ENCODE peak calls at places on chromosome 19, in seven cellular contexts. B is body of pancreas, R is Karpas-422, T is lung, P is psoas muscle, H is astrocyte, S is thoracic aorta. I is an unnamed sample. For H3K4me1 and H3K27me3, the result is how much of the 10 kb centered on the place peaks cover.

GRCh38 chr19:1445185-1445931 is 4.6 kb upstream of the APC2 start:
- DNase-seq in B (peak), S (no peak), R (peak), P (peak), H (no peak), T (peak), I (peak)

GRCh38 chr19:55147408-55148251 is 1.4 kb downstream of the TNNT1 start:
- DNase-seq in H (no peak), R (no peak), B (no peak), S (no peak), T (no peak), P (peak), I (no peak)

GRCh38 chr19:51480590-51480989 is 2.3 kb downstream of the CEACAM18 start:
- DNase-seq in P (no peak), R (no peak), T (no peak), S (no peak), B (no peak), H (no peak), I (no peak)

GRCh38 chr19:29484876-29485275 is 40.9 kb upstream of the VSTM2B start:
- DNase-seq in B (no peak), R (no peak), T (peak), H (no peak), S (no peak), P (no peak), I (no peak)

GRCh38 chr19:19071897-19072296 is 8.1 kb downstream of the SLC25A42 start:
- DNase-seq in S (no peak), H (no peak), B (no peak), T (no peak), R (no peak), P (no peak), I (no peak)

GRCh38 chr19:34244611-34245299 is 9.6 kb upstream of the GARRE1 start:
- DNase-seq in B (no peak), S (no peak), H (no peak), R (peak), P (no peak), T (no peak), I (no peak)

GRCh38 chr19:38441660-38442348 is 8.3 kb downstream of the RYR1 start:
- DNase-seq in H (no peak), P (no peak), R (peak), T (no peak), B (no peak), S (no peak), I (no peak)

GRCh38 chr19:29660835-29661234 is 4.4 kb upstream of the PLEKHF1 start:
- DNase-seq in R (no peak), T (no peak), P (no peak), S (no peak), H (no peak), B (no peak), I (no peak)

GRCh38 chr19:56071151-56071550 is 49.9 kb downstream of the ZNF787 start:
- DNase-seq in S (no peak), H (no peak), T (no peak), P (no peak), B (no peak), R (peak), I (no peak)

GRCh38 chr19:53881482-53882390 is at the start of gene PRKCG:
- DNase-seq in R (peak), S (no peak), H (no peak), T (peak), B (peak), P (peak), I (no peak)

GRCh38 chr19:35715355-35715809 is 2.4 kb upstream of the KMT2B start:
- DNase-seq in H (no peak), P (no peak), B (no peak), T (no peak), S (no peak), R (no peak), I (no peak)

GRCh38 chr19:52464798-52465470 is 11.6 kb downstream of the ZNF578 start:
- DNase-seq in T (no peak), S (no peak), B (no peak), P (no peak), H (no peak), R (no peak), I (no peak)

GRCh38 chr19:48926909-48927308 is 6.6 kb upstream of the DHDH start:
- DNase-seq in B (peak), T (peak), R (no peak), H (peak), P (no peak), S (peak), I (peak)

GRCh38 chr19:51368366-51369282 is at the start of gene CLDND2:
- DNase-seq in H (no peak), S (no peak), B (no peak), R (peak), P (peak), T (no peak), I (no peak)

GRCh38 chr19:48006762-48007161 is 12.3 kb downstream of the ELSPBP1 start:
- DNase-seq in P (no peak), S (no peak), T (no peak), B (no peak), R (peak), H (no peak), I (no peak)

GRCh38 chr19:50486823-50487515 is 10.3 kb upstream of the GARIN5A start:
- DNase-seq in R (peak), P (peak), T (no peak), H (no peak), B (peak), S (no peak), I (peak)

GRCh38 chr19:2059422-2060201 is 8.6 kb upstream of the MKNK2 start:
- DNase-seq in P (peak), R (peak), B (peak), S (no peak), T (peak), H (peak), I (peak)

GRCh38 chr19:35040826-35041547 is 534 bp upstream of the HPN start:
- DNase-seq in T (peak), S (peak), P (peak), B (peak), R (no peak), H (no peak), I (no peak)

GRCh38 chr19:49997709-49998108 is 27.5 kb downstream of the VRK3 start:
- DNase-seq in P (no peak), S (no peak), H (no peak), R (peak), T (no peak), B (no peak), I (peak)

GRCh38 chr19:49651029-49651825 is 9.2 kb downstream of the SCAF1 start:
- DNase-seq in H (no peak), R (no peak), T (no peak), P (no peak), S (no peak), B (no peak), I (no peak)

GRCh38 chr19:42066075-42066754 is 3.8 kb downstream of the GRIK5 start:
- DNase-seq in R (peak), B (no peak), P (no peak), S (no peak), T (no peak), H (peak), I (no peak)

GRCh38 chr19:42497492-42498226 is 30.6 kb downstream of the CEACAM1 start:
- DNase-seq in S (no peak), P (no peak), H (no peak), B (peak), T (no peak), R (peak), I (no peak)

GRCh38 chr19:1907563-1908363 is 2.6 kb downstream of the ADAT3 start:
- DNase-seq in S (no peak), B (peak), P (peak), T (peak), H (no peak), R (no peak), I (peak)

GRCh38 chr19:35266149-35266903 is 2.4 kb upstream of the USF2 start:
- DNase-seq in S (no peak), H (no peak), R (no peak), T (no peak), B (no peak), P (peak), I (no peak)

GRCh38 chr19:28292822-28293500 is 920.0 kb downstream of the UQCRFS1 start:
- DNase-seq in T (no peak), S (no peak), P (no peak), H (no peak), R (no peak), B (no peak), I (no peak)

GRCh38 chr19:38655148-38655824 is 7.8 kb downstream of the ACTN4 start:
- DNase-seq in R (no peak), B (no peak), H (peak), P (no peak), S (no peak), T (no peak), I (peak)

GRCh38 chr19:46717716-46718143 is 816 bp upstream of the PRKD2 start:
- DNase-seq in P (no peak), H (no peak), S (no peak), B (no peak), T (no peak), R (peak), I (no peak)

GRCh38 chr19:29299416-29300380 is 86.7 kb upstream of the UQCRFS1 start:
- DNase-seq in S (no peak), B (no peak), R (no peak), H (no peak), T (no peak), P (no peak), I (no peak)

GRCh38 chr19:7917292-7918061 is 2.7 kb upstream of the SNAPC2 start:
- DNase-seq in S (no peak), P (peak), B (peak), T (no peak), R (peak), H (peak), I (no peak)

GRCh38 chr19:12000152-12000981 is 35.1 kb downstream of the ZNF433 start:
- DNase-seq in S (no peak), R (no peak), P (no peak), H (peak), T (no peak), B (no peak), I (no peak)

GRCh38 chr19:18672606-18673337 is 10.7 kb upstream of the CRTC1 start:
- DNase-seq in S (no peak), T (no peak), B (no peak), P (peak), H (peak), R (no peak), I (no peak)

GRCh38 chr19:16218851-16219250 is 21.1 kb downstream of the AP1M1 start:
- DNase-seq in P (no peak), B (no peak), S (no peak), T (no peak), R (no peak), H (no peak), I (no peak)

GRCh38 chr19:40232949-40233810 is 6.7 kb upstream of the CCNP start:
- DNase-seq in P (no peak), B (no peak), S (no peak), T (no peak), H (no peak), R (no peak), I (no peak)

DNA sequence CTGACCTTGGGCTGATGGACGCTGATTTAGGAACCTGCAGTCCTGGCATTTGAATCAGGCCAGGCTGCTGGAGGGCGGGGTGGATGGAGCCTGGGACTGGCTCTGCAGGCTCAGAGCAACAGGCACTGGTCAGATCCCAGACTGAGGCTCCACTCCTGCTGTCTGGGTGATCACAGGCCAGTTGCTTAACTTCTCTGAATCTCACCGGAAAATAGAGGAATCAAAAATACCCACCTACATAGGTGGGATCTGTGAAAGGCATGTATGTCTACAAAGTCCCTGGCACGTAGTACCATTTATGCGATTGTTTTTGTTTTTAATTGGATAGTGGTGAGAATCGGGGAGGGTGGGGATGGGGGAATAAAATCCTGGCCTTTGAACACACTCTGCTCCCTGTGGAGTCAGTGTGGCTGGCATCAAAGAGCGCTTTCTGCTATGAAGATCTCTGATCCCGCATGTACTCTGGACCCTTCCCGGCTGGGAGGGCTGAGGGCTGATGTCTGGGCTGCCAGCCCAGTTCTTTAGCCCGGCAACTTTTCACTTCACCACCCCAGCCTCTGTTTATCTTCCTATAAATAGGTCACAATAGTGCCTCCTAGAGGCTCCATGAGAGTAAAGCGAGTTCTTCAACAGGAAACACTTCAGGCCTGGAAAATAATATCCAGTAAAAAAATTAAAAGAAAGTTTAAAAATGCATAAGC is 292.3 kb downstream of the ZNF536 start:
- DNase-seq in S (no peak), H (no peak), R (peak), P (no peak), B (peak), T (no peak), I (no peak)
- H3K27ac ChIP-seq in S (no peak), H (no peak), R (no peak), P (no peak), B (peak), T (no peak), I (no peak)

GRCh38 chr19:43678512-43678911 is 8.5 kb upstream of the PLAUR start:
- DNase-seq in B (no peak), R (no peak), P (no peak), S (no peak), H (no peak), T (no peak), I (no peak)
- H3K4me1 ChIP-seq in B (under half), R (under half), P (under half), S (under half), H (under half), T (under half), I (under half)

GRCh38 chr19:13014101-13014920 is 19.0 kb downstream of the NFIX start:
- DNase-seq in S (no peak), B (no peak), T (no peak), H (no peak), P (peak), R (no peak), I (no peak)

GRCh38 chr19:13013649-13014048 is 18.4 kb downstream of the NFIX start:
- DNase-seq in S (no peak), H (no peak), T (no peak), R (no peak), B (no peak), P (no peak), I (no peak)

GRCh38 chr19:13016245-13016627 is 21.0 kb downstream of the NFIX start:
- DNase-seq in H (no peak), P (no peak), S (no peak), B (no peak), R (no peak), T (no peak), I (no peak)

GRCh38 chr19:13015361-13016231 is 20.3 kb downstream of the NFIX start:
- DNase-seq in B (no peak), R (no peak), P (no peak), S (no peak), H (peak), T (no peak), I (no peak)

DNA sequence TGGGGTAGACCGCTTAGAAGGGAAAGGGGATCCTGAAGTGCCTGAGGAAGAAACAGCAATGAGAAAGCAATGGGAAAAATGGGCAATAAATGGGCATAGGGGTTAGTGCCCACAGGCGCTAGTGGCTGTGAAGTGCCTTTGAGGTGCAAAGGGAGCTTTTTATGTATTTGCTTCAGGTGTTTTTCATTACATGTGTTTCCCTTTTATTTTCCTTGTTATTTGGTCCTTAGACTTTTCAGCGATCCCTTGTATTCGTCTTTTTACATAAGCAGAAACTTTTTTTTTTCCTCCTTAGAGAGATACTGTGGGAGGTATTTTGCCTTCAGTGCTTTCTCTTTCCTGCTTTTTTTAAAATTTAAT is 19.6 kb downstream of the NFIX start:
- DNase-seq in R (no peak), B (no peak), S (no peak), T (no peak), P (no peak), H (no peak), I (no peak)
- H3K27me3 ChIP-seq in R (under half), B (under half), S (under half), T (under half), P (under half), H (under half), I (under half)

GRCh38 chr19:3276341-3276799 is 51.9 kb downstream of the CELF5 start:
- DNase-seq in R (no peak), S (no peak), H (no peak), T (peak), B (peak), P (no peak), I (peak)
- H3K27ac ChIP-seq in R (no peak), S (no peak), H (no peak), T (no peak), B (no peak), P (no peak), I (no peak)

GRCh38 chr19:9863759-9864158 is 28.6 kb downstream of the PIN1 start:
- DNase-seq in H (no peak), S (no peak), T (no peak), R (no peak), P (no peak), B (no peak), I (no peak)
- H3K4me1 ChIP-seq in H (under half), S (under half), T (under half), R (under half), P (under half), B (under half), I (under half)

GRCh38 chr19:13099073-13099999 is 3.3 kb downstream of the LYL1 start:
- DNase-seq in H (no peak), P (peak), R (no peak), S (no peak), T (peak), B (no peak), I (no peak)
- H3K27me3 ChIP-seq in H (under half), P (under half), R (under half), S (under half), T (under half), B (under half), I (under half)